ENCODE peak calls at places on chromosomes 7 and 10, in seven cellular contexts. V is neural progenitor cell; P is CD4-positive, alpha-beta memory T cell; W is thyroid gland; M is heart left ventricle; H is pancreas; J is CD8-positive, alpha-beta memory T cell. Z is an unnamed sample.
A peak's percentile ranks its signal among the peaks of the same experiment; 100 is the strongest.

GRCh38 chr7:64875658-64876406 is 27.2 kb upstream of the ZNF273 start:
- DNase-seq in V (no peak), M (no peak), J (no peak), W (no peak), P (no peak), H (no peak), Z (no peak)

GRCh38 chr7:105218939-105219770 is 169.6 kb downstream of the SRPK2 start:
- DNase-seq in J (no peak), V (no peak), W (no peak), M (no peak), P (no peak), H (no peak), Z (no peak)

GRCh38 chr10:12690525-12691139 is 310.9 kb downstream of the CCDC3 start:
- DNase-seq in H (no peak), P (no peak), M (no peak), J (no peak), W (no peak), V (no peak), Z (no peak)

GRCh38 chr7:114051871-114052324 is 133.1 kb upstream of the PPP1R3A start:
- DNase-seq in W (no peak), J (no peak), H (no peak), V (no peak), M (no peak), P (no peak), Z (no peak)

GRCh38 chr7:104059103-104059502 is 69.6 kb upstream of the RELN start:
- DNase-seq in W (no peak), M (no peak), P (no peak), H (no peak), J (no peak), V (no peak), Z (no peak)

GRCh38 chr10:66637273-66638036 is 288.4 kb upstream of the LRRTM3 start:
- DNase-seq in P (no peak), V (no peak), W (no peak), H (no peak), J (no peak), M (no peak), Z (no peak)

GRCh38 chr10:130430291-130430690 is 294.1 kb downstream of the GLRX3 start:
- DNase-seq in H (no peak), P (no peak), V (no peak), W (no peak), M (no peak), J (no peak), Z (no peak)

GRCh38 chr7:81232084-81232799 is 313.4 kb upstream of the SEMA3C start:
- DNase-seq in M (no peak), H (peak; percentile 88), W (peak; percentile 55), P (no peak), V (no peak), J (no peak), Z (no peak)

GRCh38 chr7:39749177-39749576 is 125.8 kb downstream of the RALA start:
- DNase-seq in W (no peak), V (no peak), M (no peak), P (no peak), J (no peak), H (no peak), Z (no peak)

GRCh38 chr7:13988011-13988410 is 1.5 kb downstream of the ETV1 start:
- DNase-seq in H (no peak), M (no peak), P (no peak), W (no peak), J (no peak), V (peak; percentile 38), Z (no peak)

GRCh38 chr10:44477021-44477420 is 92.1 kb upstream of the CXCL12 start:
- DNase-seq in P (no peak), W (no peak), H (no peak), J (no peak), M (no peak), V (no peak), Z (no peak)

DNA sequence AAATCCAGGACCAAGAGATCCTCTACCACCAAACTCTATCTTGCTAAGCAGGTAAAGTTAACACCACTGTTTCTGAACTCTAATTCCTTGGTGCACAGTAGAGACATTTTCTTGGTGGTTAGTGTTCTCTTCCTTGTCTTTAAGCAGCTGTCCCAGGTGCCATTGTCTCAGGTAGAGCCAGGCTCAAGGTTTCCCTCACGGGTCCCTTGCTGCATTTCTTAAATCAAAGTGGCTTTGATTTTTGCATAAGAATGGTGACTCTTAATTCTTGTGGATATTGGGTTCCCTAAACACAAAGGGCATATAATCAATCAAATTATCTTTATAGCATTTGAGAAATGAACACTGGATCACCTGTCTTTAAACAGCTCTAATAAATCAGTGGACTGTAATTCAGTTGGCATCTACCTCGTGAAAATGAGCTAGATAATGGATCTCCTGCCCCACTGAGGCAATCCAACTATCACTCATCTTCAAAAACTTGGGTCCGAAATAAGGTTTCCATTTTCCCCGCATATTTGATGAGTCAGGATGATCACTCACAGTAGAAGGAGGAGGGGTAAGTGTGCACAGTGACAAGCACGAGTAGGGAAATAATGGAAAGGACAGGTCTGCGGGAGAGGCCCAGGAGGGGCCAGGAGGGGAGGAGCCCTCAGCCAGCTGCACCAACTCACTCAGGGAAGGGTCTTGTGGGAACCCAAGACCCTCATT is 2.4 kb downstream of the ABCC2 start:
- DNase-seq in J (no peak), P (no peak), W (no peak), M (no peak), H (no peak), V (no peak), Z (no peak)
- H3K4me1 ChIP-seq in J (no peaks in the 10 kb centered on the region), P (no peaks in the 10 kb centered on the region), W (no peaks in the 10 kb centered on the region), M (no peaks in the 10 kb centered on the region), H (no peaks in the 10 kb centered on the region), V (no peaks in the 10 kb centered on the region), Z (peaks cover under 1% of the 10 kb centered on the region)

GRCh38 chr7:67470256-67470751 is 473.7 kb downstream of the TYW1 start:
- DNase-seq in W (peak; percentile 81), P (no peak), H (no peak), M (no peak), J (no peak), V (peak; percentile 82), Z (no peak)
- H3K4me3 ChIP-seq in W (no peak overlapping the region), P (no peak overlapping the region), H (no peak overlapping the region), M (no peak overlapping the region), J (no peak overlapping the region), V (no peak overlapping the region), Z (no peak overlapping the region)

GRCh38 chr7:140458191-140458590 is 21.1 kb downstream of the MKRN1 start:
- DNase-seq in M (no peak), W (no peak), V (peak; percentile 25), H (no peak), P (no peak), J (no peak), Z (peak; percentile 94)

GRCh38 chr7:140453273-140453672 is 26.0 kb downstream of the MKRN1 start:
- DNase-seq in J (no peak), M (no peak), W (no peak), V (no peak), P (no peak), H (no peak), Z (no peak)

GRCh38 chr7:140454657-140455015 is 24.7 kb downstream of the MKRN1 start:
- DNase-seq in V (no peak), W (no peak), J (no peak), H (no peak), M (no peak), P (no peak), Z (no peak)

GRCh38 chr7:140456627-140457051 is 22.7 kb downstream of the MKRN1 start:
- DNase-seq in W (peak; percentile 26), P (no peak), J (no peak), H (no peak), V (no peak), M (no peak), Z (no peak)

GRCh38 chr7:140455743-140456142 is 23.6 kb downstream of the MKRN1 start:
- DNase-seq in H (no peak), J (no peak), V (peak; percentile 33), P (no peak), W (no peak), M (no peak), Z (peak; percentile 88)
- H3K36me3 ChIP-seq in H (peaks cover 62% of the 10 kb centered on the region), J (peaks cover 55% of the 10 kb centered on the region), V (peaks cover 11% of the 10 kb centered on the region), P (peaks cover 51% of the 10 kb centered on the region), W (peaks cover 34% of the 10 kb centered on the region), M (peaks cover 85% of the 10 kb centered on the region), Z (peaks cover 43% of the 10 kb centered on the region)

DNA sequence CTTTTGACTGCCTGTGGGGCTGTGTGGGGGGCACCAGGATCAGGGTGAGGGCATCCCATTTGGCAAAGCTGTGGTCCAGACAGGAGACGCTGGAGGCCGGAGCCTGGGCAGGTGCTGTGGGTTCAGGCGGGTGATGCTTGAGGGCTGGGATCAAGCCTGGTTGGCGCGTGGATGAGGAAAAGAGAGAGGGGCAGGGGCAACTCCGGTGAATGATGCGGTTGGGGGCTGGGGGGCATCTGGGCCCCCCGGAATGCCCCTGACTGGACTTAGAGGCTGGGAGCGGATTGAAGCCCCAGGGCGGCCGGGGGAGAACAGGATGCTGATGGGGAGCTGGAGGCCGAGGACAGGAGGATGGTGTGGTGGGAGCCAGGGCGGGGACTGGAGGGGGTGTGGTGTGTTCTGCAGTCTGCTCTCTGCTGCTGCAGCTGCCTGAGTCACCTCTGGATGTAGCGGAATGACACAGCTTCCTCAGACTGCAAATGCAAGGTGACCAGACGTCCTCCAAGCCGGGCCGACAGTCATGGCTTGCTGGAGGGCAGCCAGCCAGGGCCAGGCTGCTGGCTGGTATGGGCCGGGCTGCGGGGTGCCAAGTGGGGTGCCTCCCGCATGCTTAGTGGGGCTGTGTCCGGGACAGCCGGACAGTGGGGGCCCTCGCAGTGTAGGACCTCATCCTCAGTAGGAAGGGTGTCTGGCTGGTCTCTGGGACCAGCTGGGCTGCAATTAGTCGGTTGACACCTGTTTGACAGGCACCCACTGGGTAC is 3.2 kb downstream of the MAFK start:
- DNase-seq in W (peak; percentile 49), V (no peak), J (no peak), H (peak; percentile 86), M (peak; percentile 70), P (no peak), Z (peak; percentile 39)
- H3K4me1 ChIP-seq in W (peaks cover 63% of the 10 kb centered on the region), V (peaks cover 22% of the 10 kb centered on the region), J (peaks cover 35% of the 10 kb centered on the region), H (peaks cover 49% of the 10 kb centered on the region), M (peaks cover 75% of the 10 kb centered on the region), P (peaks cover 38% of the 10 kb centered on the region), Z (peaks cover 25% of the 10 kb centered on the region)

GRCh38 chr10:71844084-71844483 is 7.0 kb downstream of the PSAP start:
- DNase-seq in H (no peak), M (no peak), W (no peak), J (no peak), P (no peak), V (no peak), Z (no peak)

GRCh38 chr10:71844695-71845094 is 6.4 kb downstream of the PSAP start:
- DNase-seq in V (no peak), P (no peak), J (no peak), M (no peak), W (no peak), H (no peak), Z (no peak)

GRCh38 chr10:71842424-71842823 is 8.6 kb downstream of the PSAP start:
- DNase-seq in W (no peak), P (no peak), V (no peak), H (no peak), M (no peak), J (no peak), Z (no peak)

GRCh38 chr10:71840936-71841335 is 10.1 kb downstream of the PSAP start:
- DNase-seq in W (no peak), J (no peak), P (no peak), V (no peak), M (no peak), H (no peak), Z (no peak)

GRCh38 chr10:71842856-71843530 is 8.1 kb downstream of the PSAP start:
- DNase-seq in W (no peak), V (no peak), H (no peak), P (no peak), M (no peak), J (no peak), Z (no peak)
- H3K4me3 ChIP-seq in W (no peak overlapping the region), V (no peak overlapping the region), H (no peak overlapping the region), P (no peak overlapping the region), M (no peak overlapping the region), J (no peak overlapping the region), Z (no peak overlapping the region)

GRCh38 chr7:130037703-130038102 is 13.5 kb downstream of the ZC3HC1 start:
- DNase-seq in P (no peak), M (no peak), W (no peak), V (no peak), J (no peak), H (no peak), Z (no peak)
- H3K36me3 ChIP-seq in P (peaks cover 20% of the 10 kb centered on the region), M (peaks cover 97% of the 10 kb centered on the region), W (peaks cover 8% of the 10 kb centered on the region), V (peaks cover 5% of the 10 kb centered on the region), J (peaks cover 27% of the 10 kb centered on the region), H (peaks cover 18% of the 10 kb centered on the region), Z (peaks cover 27% of the 10 kb centered on the region)

Z was measured in HAP-1.